ENCODE peak calls at places on chromosomes 12 and 14, in nine cellular contexts. N is psoas muscle; F is skeletal muscle cell; B is brain microvascular endothelial cell; Y is PC-9; M is Jurkat, Clone E6-1; Q is cardiac muscle cell; E is astrocyte of the spinal cord; I is K562. W is an unnamed sample.

GRCh38 chr14:57091030-57091608 is 177.6 kb downstream of the EXOC5 start:
- DNase-seq in N (no peak), F (no peak), B (no peak), Y (no peak), M (no peak), Q (no peak), E (no peak), I (no peak), W (no peak)

GRCh38 chr12:18578191-18578590 is 159.6 kb downstream of the PLCZ1 start:
- DNase-seq in N (no peak), F (no peak), B (no peak), Y (no peak), M (no peak), Q (no peak), E (no peak), I (no peak), W (no peak)

GRCh38 chr14:93269341-93270068 is 62.4 kb downstream of the UBR7 start:
- DNase-seq in N (no peak), F (peak), B (peak), Y (no peak), M (no peak), Q (no peak), E (peak), I (peak), W (peak)

GRCh38 chr12:104154806-104155205 is 16.8 kb upstream of the NFYB start:
- DNase-seq in N (no peak), F (no peak), B (no peak), Y (no peak), M (no peak), Q (no peak), E (no peak), I (no peak), W (no peak)

GRCh38 chr12:79886917-79887519 is 47.9 kb downstream of the PPP1R12A start:
- DNase-seq in N (no peak), F (peak), B (peak), Y (peak), M (peak), Q (no peak), E (peak), I (peak), W (no peak)

GRCh38 chr14:71726639-71727085 is 205.6 kb upstream of the RGS6 start:
- DNase-seq in N (no peak), F (no peak), B (no peak), Y (no peak), M (no peak), Q (no peak), E (no peak), I (no peak), W (no peak)

GRCh38 chr12:52015393-52016081 is 8.8 kb downstream of the TAMALIN start:
- DNase-seq in N (no peak), F (no peak), B (no peak), Y (no peak), M (peak), Q (no peak), E (no peak), I (no peak), W (no peak)

GRCh38 chr12:40681148-40681547 is 11.1 kb upstream of the CNTN1 start:
- DNase-seq in N (no peak), F (no peak), B (no peak), Y (no peak), M (no peak), Q (no peak), E (no peak), I (no peak), W (no peak)

GRCh38 chr12:49340971-49341776 is 4.2 kb upstream of the C1QL4 start:
- DNase-seq in N (no peak), F (no peak), B (no peak), Y (no peak), M (no peak), Q (no peak), E (no peak), I (no peak), W (no peak)

GRCh38 chr14:74579447-74580274 is 32.4 kb downstream of the LTBP2 start:
- DNase-seq in N (no peak), F (no peak), B (peak), Y (peak), M (peak), Q (no peak), E (peak), I (no peak), W (peak)

GRCh38 chr12:128387811-128388422 is 120.9 kb downstream of the TMEM132C start:
- DNase-seq in N (peak), F (no peak), B (no peak), Y (no peak), M (peak), Q (peak), E (no peak), I (peak), W (no peak)

GRCh38 chr12:24909667-24910066 is 39.2 kb downstream of the BCAT1 start:
- DNase-seq in N (peak), F (peak), B (peak), Y (no peak), M (no peak), Q (no peak), E (peak), I (no peak), W (peak)

GRCh38 chr12:17588968-17589367 is 501.0 kb downstream of the RERGL start:
- DNase-seq in N (no peak), F (no peak), B (no peak), Y (no peak), M (peak), Q (peak), E (no peak), I (no peak), W (peak)

GRCh38 chr12:13941258-13942249 is 39.8 kb downstream of the GRIN2B start:
- DNase-seq in N (no peak), F (peak), B (peak), Y (peak), M (peak), Q (peak), E (peak), I (peak), W (peak)

GRCh38 chr14:71692496-71692895 is 239.7 kb upstream of the RGS6 start:
- DNase-seq in N (no peak), F (no peak), B (no peak), Y (no peak), M (no peak), Q (no peak), E (peak), I (no peak), W (no peak)

GRCh38 chr14:90426663-90427062 is 29.8 kb downstream of the CALM1 start:
- DNase-seq in N (no peak), F (no peak), B (peak), Y (no peak), M (no peak), Q (peak), E (peak), I (no peak), W (no peak)

GRCh38 chr14:75242546-75243273 is 35.9 kb upstream of the FOS start:
- DNase-seq in N (peak), F (peak), B (no peak), Y (no peak), M (no peak), Q (peak), E (peak), I (no peak), W (no peak)

GRCh38 chr12:52573306-52573705 is 337 bp downstream of the KRT74 start:
- DNase-seq in N (no peak), F (no peak), B (no peak), Y (no peak), M (no peak), Q (no peak), E (no peak), I (no peak), W (no peak)

GRCh38 chr12:2682301-2683282 is 112.2 kb upstream of the FKBP4 start:
- DNase-seq in N (no peak), F (peak), B (peak), Y (peak), M (peak), Q (peak), E (peak), I (no peak), W (peak)

GRCh38 chr12:64452559-64453329 is 824 bp downstream of the TBK1 start:
- DNase-seq in N (no peak), F (peak), B (peak), Y (peak), M (no peak), Q (peak), E (peak), I (no peak), W (peak)

GRCh38 chr12:42086021-42086420 is 58.7 kb downstream of the GXYLT1 start:
- DNase-seq in N (no peak), F (peak), B (no peak), Y (no peak), M (no peak), Q (no peak), E (peak), I (no peak), W (no peak)

GRCh38 chr14:52067873-52068740 is 752 bp downstream of the NID2 start:
- DNase-seq in N (peak), F (no peak), B (no peak), Y (no peak), M (no peak), Q (peak), E (no peak), I (no peak), W (no peak)

GRCh38 chr12:118271770-118272417 is 100.8 kb downstream of the TAOK3 start:
- DNase-seq in N (no peak), F (no peak), B (no peak), Y (peak), M (no peak), Q (no peak), E (no peak), I (no peak), W (peak)

GRCh38 chr14:54866588-54866987 is 36.0 kb downstream of the GCH1 start:
- DNase-seq in N (no peak), F (no peak), B (peak), Y (no peak), M (no peak), Q (no peak), E (no peak), I (no peak), W (no peak)

GRCh38 chr14:100615736-100616695 is 28.8 kb upstream of the BEGAIN start:
- DNase-seq in N (no peak), F (no peak), B (no peak), Y (no peak), M (no peak), Q (no peak), E (no peak), I (no peak), W (no peak)

GRCh38 chr12:110934093-110934852 is 13.9 kb upstream of the MYL2 start:
- DNase-seq in N (peak), F (no peak), B (no peak), Y (peak), M (no peak), Q (no peak), E (no peak), I (no peak), W (peak)

GRCh38 chr12:11880424-11880823 is 190.3 kb upstream of the BCL2L14 start:
- DNase-seq in N (no peak), F (no peak), B (no peak), Y (no peak), M (no peak), Q (no peak), E (no peak), I (no peak), W (no peak)

GRCh38 chr14:77014004-77014604 is 14.4 kb downstream of the IRF2BPL start:
- DNase-seq in N (no peak), F (no peak), B (no peak), Y (peak), M (no peak), Q (peak), E (no peak), I (no peak), W (peak)

GRCh38 chr12:132237772-132238486 is 91.5 kb downstream of the GALNT9 start:
- DNase-seq in N (no peak), F (no peak), B (no peak), Y (no peak), M (no peak), Q (no peak), E (no peak), I (no peak), W (no peak)

GRCh38 chr14:48614003-48614402 is 938.6 kb upstream of the MDGA2 start:
- DNase-seq in N (no peak), F (no peak), B (peak), Y (no peak), M (no peak), Q (no peak), E (no peak), I (no peak), W (no peak)

GRCh38 chr14:105143451-105144230 is 24.9 kb downstream of the JAG2 start:
- DNase-seq in N (no peak), F (no peak), B (no peak), Y (no peak), M (no peak), Q (no peak), E (no peak), I (no peak), W (no peak)

GRCh38 chr12:6647083-6647604 is at the start of gene ACRBP:
- DNase-seq in N (peak), F (no peak), B (no peak), Y (no peak), M (no peak), Q (peak), E (peak), I (no peak), W (peak)

GRCh38 chr14:104499784-104500496 is 79.6 kb upstream of the C14orf180 start:
- DNase-seq in N (no peak), F (no peak), B (no peak), Y (no peak), M (no peak), Q (no peak), E (no peak), I (no peak), W (no peak)

GRCh38 chr12:58873496-58873895 is 46.8 kb downstream of the LRIG3 start:
- DNase-seq in N (no peak), F (no peak), B (peak), Y (no peak), M (peak), Q (no peak), E (peak), I (no peak), W (no peak)

GRCh38 chr12:51911788-51912711 is 4.7 kb downstream of the ACVRL1 start:
- DNase-seq in N (peak), F (no peak), B (no peak), Y (no peak), M (no peak), Q (no peak), E (no peak), I (peak), W (no peak)

GRCh38 chr12:110600254-110600653 is 13.7 kb upstream of the TCTN1 start:
- DNase-seq in N (no peak), F (no peak), B (no peak), Y (peak), M (peak), Q (no peak), E (peak), I (no peak), W (no peak)

GRCh38 chr12:62737201-62737600 is 197.7 kb downstream of the PPM1H start:
- DNase-seq in N (no peak), F (no peak), B (no peak), Y (no peak), M (no peak), Q (no peak), E (no peak), I (no peak), W (no peak)

GRCh38 chr12:94990222-94990621 is 13.3 kb downstream of the NDUFA12 start:
- DNase-seq in N (no peak), F (no peak), B (no peak), Y (no peak), M (no peak), Q (no peak), E (no peak), I (no peak), W (no peak)

GRCh38 chr12:15627995-15628945 is 160.9 kb downstream of the EPS8 start:
- DNase-seq in N (no peak), F (peak), B (no peak), Y (no peak), M (no peak), Q (peak), E (peak), I (no peak), W (no peak)
- H3K4me3 ChIP-seq in N (peak), F (no peak), B (no peak), Y (no peak), M (no peak), Q (no peak), E (no peak), I (no peak), W (no peak)

GRCh38 chr12:88377973-88378372 is 202.3 kb downstream of the KITLG start:
- DNase-seq in N (no peak), F (no peak), B (no peak), Y (no peak), M (no peak), Q (no peak), E (no peak), I (no peak), W (no peak)
- H3K4me3 ChIP-seq in N (no peak), F (no peak), B (no peak), Y (no peak), M (no peak), Q (no peak), E (no peak), I (no peak), W (no peak)

DNA sequence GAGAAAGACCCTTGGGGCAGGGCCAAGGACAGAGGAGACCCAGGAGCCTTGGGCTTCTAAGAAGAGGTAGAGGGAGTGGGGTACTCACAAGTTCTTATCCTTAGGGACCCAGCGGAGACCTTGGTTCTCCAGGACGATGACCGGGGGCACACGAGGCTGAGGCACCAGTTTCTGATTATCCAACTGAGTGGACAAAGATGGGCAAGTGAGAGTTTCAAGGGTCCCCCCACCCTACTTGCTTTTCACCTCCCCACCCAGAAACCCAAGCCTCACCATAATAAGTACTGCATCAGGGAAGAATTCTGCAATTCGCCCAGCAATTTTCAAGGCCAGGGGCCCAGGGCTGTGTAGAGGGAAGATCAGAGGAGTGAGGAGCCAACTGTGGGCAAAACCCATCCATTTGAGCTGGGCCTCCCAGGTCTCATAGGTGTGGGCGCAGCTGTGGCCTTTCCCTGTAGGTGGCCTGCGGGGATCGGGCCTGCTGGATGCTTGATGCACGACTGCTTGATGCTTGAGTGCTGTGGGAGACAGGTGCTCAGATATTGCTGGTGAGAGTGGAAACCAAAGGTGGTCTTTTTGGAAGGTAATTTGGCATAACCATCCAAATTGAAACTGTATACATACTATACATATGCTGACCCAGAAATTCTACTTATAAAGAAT is 2.0 kb downstream of the EMC9 start:
- DNase-seq in N (no peak), F (no peak), B (no peak), Y (no peak), M (no peak), Q (no peak), E (no peak), I (no peak), W (no peak)
- H3K4me3 ChIP-seq in N (peak), F (peak), B (no peak), Y (peak), M (no peak), Q (peak), E (peak), I (no peak), W (no peak)

GRCh38 chr12:108335349-108336119 is 3.6 kb downstream of the CMKLR1 start:
- DNase-seq in N (no peak), F (no peak), B (no peak), Y (no peak), M (no peak), Q (no peak), E (no peak), I (no peak), W (no peak)

GRCh38 chr12:108333898-108334699 is 5.0 kb downstream of the CMKLR1 start:
- DNase-seq in N (no peak), F (peak), B (peak), Y (no peak), M (peak), Q (no peak), E (peak), I (no peak), W (peak)

GRCh38 chr12:108338915-108339657 is at the start of gene CMKLR1:
- DNase-seq in N (peak), F (no peak), B (no peak), Y (no peak), M (no peak), Q (no peak), E (no peak), I (peak), W (no peak)

GRCh38 chr12:108340037-108340436 is 926 bp upstream of the CMKLR1 start:
- DNase-seq in N (peak), F (no peak), B (no peak), Y (no peak), M (no peak), Q (no peak), E (no peak), I (no peak), W (no peak)

GRCh38 chr12:108337235-108338223 is 1.6 kb downstream of the CMKLR1 start:
- DNase-seq in N (no peak), F (no peak), B (peak), Y (no peak), M (peak), Q (peak), E (peak), I (peak), W (peak)
- H3K4me3 ChIP-seq in N (peak), F (no peak), B (no peak), Y (no peak), M (no peak), Q (no peak), E (no peak), I (no peak), W (no peak)

DNA sequence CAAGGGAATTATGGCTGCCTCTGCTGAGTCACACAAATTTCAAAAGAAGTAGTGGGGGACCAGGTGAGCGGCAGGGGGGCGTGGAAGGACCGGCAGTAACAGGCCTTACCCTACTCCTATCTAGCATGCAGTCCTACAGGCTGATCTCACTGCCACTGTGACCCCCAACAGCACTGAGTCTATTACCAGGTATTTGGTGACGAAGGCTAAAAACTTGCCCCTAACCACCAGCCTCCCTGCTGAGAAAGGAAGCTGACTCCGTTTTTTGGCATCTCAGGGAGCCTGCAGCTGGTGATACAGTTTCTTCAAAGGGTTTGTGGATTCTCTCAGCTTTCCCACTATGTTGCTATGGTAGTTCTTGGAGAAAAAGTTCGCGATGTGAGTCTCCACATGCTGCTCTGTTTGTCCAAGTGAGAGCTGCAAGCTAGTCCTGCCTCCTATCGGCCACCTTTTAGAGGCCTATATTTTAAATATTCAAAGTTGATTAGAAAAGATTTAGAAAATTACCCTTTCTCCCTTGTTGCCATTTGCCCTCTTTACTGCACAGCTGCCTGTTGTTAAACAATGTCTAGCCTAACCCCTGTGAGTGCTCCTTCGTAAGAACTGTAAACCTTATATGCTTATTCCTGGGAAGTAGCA is 57.1 kb upstream of the SLCO1B1 start:
- DNase-seq in N (no peak), F (peak), B (peak), Y (peak), M (no peak), Q (no peak), E (peak), I (no peak), W (no peak)
- H3K4me3 ChIP-seq in N (no peak), F (no peak), B (no peak), Y (no peak), M (no peak), Q (no peak), E (no peak), I (no peak), W (no peak)

DNA sequence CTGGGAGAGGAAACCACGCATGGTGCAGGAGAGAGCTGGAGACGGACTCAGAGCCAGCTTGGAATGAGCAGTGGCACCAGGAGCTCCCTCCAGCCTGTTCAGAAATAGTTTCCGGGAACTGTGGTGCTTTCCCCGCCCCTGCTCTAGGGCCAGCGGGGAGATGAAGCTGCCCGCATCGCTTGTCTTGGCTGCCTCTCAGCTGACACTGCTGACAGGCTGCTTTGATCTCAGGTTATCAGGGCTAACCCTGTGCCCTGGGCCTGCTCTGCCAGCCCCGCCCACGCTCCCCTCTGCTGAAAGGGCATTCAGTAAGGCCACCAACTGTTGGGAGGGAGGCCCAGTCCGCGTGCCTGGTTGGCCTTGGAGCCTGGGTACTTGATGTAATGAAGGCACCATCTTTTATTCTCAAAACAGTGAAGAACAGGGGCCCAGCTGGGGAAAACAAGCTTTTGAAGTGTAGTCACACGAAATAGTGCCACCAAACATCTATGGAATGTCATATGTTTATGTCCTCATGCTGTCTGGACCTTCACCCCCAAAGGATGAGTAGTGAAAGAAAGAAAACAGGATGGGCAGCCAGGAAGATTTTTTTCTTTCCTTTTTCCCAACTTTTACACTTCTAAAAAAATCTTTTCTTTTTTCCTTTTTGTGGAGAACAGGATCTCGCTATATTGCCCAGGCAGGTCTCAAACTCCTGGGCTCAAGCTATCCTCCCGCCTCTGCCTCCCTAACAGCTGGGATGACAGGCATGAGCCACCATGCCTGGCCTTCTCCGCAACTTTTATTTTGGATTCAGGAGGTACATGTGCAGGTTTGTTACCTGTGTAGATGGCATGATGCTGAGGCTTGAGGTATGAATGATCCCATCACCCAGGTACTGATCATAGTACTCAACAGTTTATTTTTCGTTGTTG is 115.9 kb upstream of the TBX3 start:
- DNase-seq in N (peak), F (no peak), B (no peak), Y (no peak), M (no peak), Q (peak), E (no peak), I (no peak), W (peak)
- H3K4me3 ChIP-seq in N (no peak), F (no peak), B (no peak), Y (no peak), M (no peak), Q (no peak), E (no peak), I (no peak), W (no peak)

W was measured in trophoblast cell.